ENCODE peak calls at places on chromosome 7, in ten cellular contexts. U, B, Z, C, I, E, P, K, G and F are unnamed samples.

GRCh38 chr7:41164440-41164839 is 538.5 kb downstream of the INHBA start:
- DNase-seq in U (no peak), B (no peak), Z (no peak), C (no peak), I (no peak), E (no peak), P (no peak), K (no peak), G (no peak), F (no peak)

GRCh38 chr7:32427769-32428291 is 62.4 kb downstream of the LSM5 start:
- DNase-seq in U (peak), B (peak), Z (peak), C (peak), I (peak), E (peak), P (peak), K (peak), G (peak), F (peak)

GRCh38 chr7:68691261-68692216 is 906.7 kb upstream of the AUTS2 start:
- DNase-seq in U (no peak), B (peak), Z (no peak), C (no peak), I (no peak), E (no peak), P (no peak), K (no peak), G (no peak), F (no peak)

GRCh38 chr7:108351715-108352114 is 104.5 kb downstream of the NRCAM start:
- DNase-seq in U (no peak), B (peak), Z (no peak), C (no peak), I (no peak), E (no peak), P (no peak), K (no peak), G (no peak), F (no peak)

GRCh38 chr7:96349572-96349971 is 27.7 kb upstream of the SLC25A13 start:
- DNase-seq in U (no peak), B (no peak), Z (no peak), C (no peak), I (peak), E (no peak), P (no peak), K (no peak), G (no peak), F (no peak)

GRCh38 chr7:91182819-91183405 is 81.3 kb upstream of the FZD1 start:
- DNase-seq in U (no peak), B (peak), Z (no peak), C (no peak), I (no peak), E (no peak), P (no peak), K (no peak), G (no peak), F (no peak)

GRCh38 chr7:28355553-28356319 is 56.6 kb upstream of the CREB5 start:
- DNase-seq in U (no peak), B (no peak), Z (no peak), C (no peak), I (no peak), E (no peak), P (no peak), K (no peak), G (no peak), F (no peak)

GRCh38 chr7:84060760-84061261 is 133.8 kb downstream of the SEMA3A start:
- DNase-seq in U (no peak), B (no peak), Z (no peak), C (no peak), I (no peak), E (no peak), P (no peak), K (no peak), G (no peak), F (no peak)

GRCh38 chr7:1616741-1617140 is 46.9 kb upstream of the PSMG3 start:
- DNase-seq in U (no peak), B (no peak), Z (no peak), C (no peak), I (no peak), E (no peak), P (no peak), K (no peak), G (no peak), F (no peak)

GRCh38 chr7:8291742-8292141 is 29.8 kb upstream of the ICA1 start:
- DNase-seq in U (no peak), B (no peak), Z (no peak), C (no peak), I (no peak), E (no peak), P (no peak), K (no peak), G (no peak), F (no peak)

GRCh38 chr7:82428186-82428961 is 15.2 kb downstream of the CACNA2D1 start:
- DNase-seq in U (no peak), B (peak), Z (no peak), C (no peak), I (no peak), E (no peak), P (no peak), K (no peak), G (no peak), F (no peak)

GRCh38 chr7:112134039-112134438 is 72.2 kb downstream of the DOCK4 start:
- DNase-seq in U (no peak), B (no peak), Z (no peak), C (no peak), I (no peak), E (no peak), P (no peak), K (no peak), G (no peak), F (no peak)

GRCh38 chr7:40356312-40356711 is 221.5 kb downstream of the SUGCT start:
- DNase-seq in U (no peak), B (no peak), Z (no peak), C (no peak), I (no peak), E (no peak), P (no peak), K (no peak), G (no peak), F (no peak)

GRCh38 chr7:92621026-92621540 is 30.9 kb upstream of the FAM133B start:
- DNase-seq in U (peak), B (peak), Z (peak), C (peak), I (no peak), E (peak), P (peak), K (peak), G (peak), F (peak)

GRCh38 chr7:141074162-141074989 is 512 bp downstream of the TMEM178B start:
- DNase-seq in U (no peak), B (peak), Z (no peak), C (peak), I (no peak), E (no peak), P (peak), K (peak), G (no peak), F (no peak)

GRCh38 chr7:99694201-99694911 is 14.6 kb upstream of the CYP3A5 start:
- DNase-seq in U (no peak), B (no peak), Z (no peak), C (no peak), I (no peak), E (no peak), P (no peak), K (no peak), G (no peak), F (no peak)

GRCh38 chr7:78677391-78677790 is 776.1 kb downstream of the MAGI2 start:
- DNase-seq in U (no peak), B (no peak), Z (no peak), C (no peak), I (no peak), E (no peak), P (no peak), K (no peak), G (no peak), F (no peak)

GRCh38 chr7:23308754-23309153 is 9.6 kb downstream of the MALSU1 start:
- DNase-seq in U (no peak), B (no peak), Z (no peak), C (no peak), I (no peak), E (no peak), P (no peak), K (no peak), G (no peak), F (no peak)

GRCh38 chr7:4951903-4952636 is 6.9 kb downstream of the MMD2 start:
- DNase-seq in U (peak), B (no peak), Z (peak), C (peak), I (no peak), E (no peak), P (no peak), K (peak), G (no peak), F (no peak)

GRCh38 chr7:17815318-17815717 is 125.0 kb downstream of the SNX13 start:
- DNase-seq in U (no peak), B (no peak), Z (no peak), C (no peak), I (no peak), E (no peak), P (no peak), K (no peak), G (no peak), F (no peak)

GRCh38 chr7:36203081-36203775 is 50.2 kb downstream of the EEPD1 start:
- DNase-seq in U (no peak), B (no peak), Z (no peak), C (no peak), I (no peak), E (no peak), P (no peak), K (no peak), G (no peak), F (no peak)

GRCh38 chr7:158779061-158779992 is 50.0 kb downstream of the ESYT2 start:
- DNase-seq in U (no peak), B (no peak), Z (no peak), C (no peak), I (no peak), E (no peak), P (no peak), K (no peak), G (no peak), F (no peak)

GRCh38 chr7:112207106-112207592 is 654 bp downstream of the ZNF277 start:
- DNase-seq in U (peak), B (no peak), Z (no peak), C (no peak), I (no peak), E (no peak), P (no peak), K (no peak), G (no peak), F (no peak)

GRCh38 chr7:151209588-151209987 is 700 bp downstream of the H2BK1 start:
- DNase-seq in U (no peak), B (no peak), Z (no peak), C (no peak), I (no peak), E (no peak), P (no peak), K (no peak), G (no peak), F (no peak)

GRCh38 chr7:116162992-116163391 is 47.3 kb upstream of the TES start:
- DNase-seq in U (no peak), B (no peak), Z (no peak), C (no peak), I (no peak), E (no peak), P (no peak), K (no peak), G (no peak), F (no peak)

GRCh38 chr7:18116661-18117060 is 89.0 kb upstream of the PRPS1L1 start:
- DNase-seq in U (no peak), B (no peak), Z (no peak), C (no peak), I (no peak), E (no peak), P (no peak), K (no peak), G (no peak), F (no peak)

GRCh38 chr7:40978047-40978446 is 724.8 kb downstream of the INHBA start:
- DNase-seq in U (no peak), B (no peak), Z (no peak), C (no peak), I (no peak), E (no peak), P (no peak), K (no peak), G (no peak), F (no peak)

GRCh38 chr7:26603631-26604030 is 260.8 kb downstream of the SKAP2 start:
- DNase-seq in U (no peak), B (no peak), Z (no peak), C (no peak), I (no peak), E (no peak), P (no peak), K (peak), G (no peak), F (no peak)

GRCh38 chr7:12210179-12211053 is 678 bp upstream of the TMEM106B start:
- DNase-seq in U (no peak), B (no peak), Z (peak), C (no peak), I (peak), E (peak), P (no peak), K (no peak), G (peak), F (no peak)

GRCh38 chr7:155188821-155189599 is 108.7 kb upstream of the INSIG1 start:
- DNase-seq in U (no peak), B (peak), Z (no peak), C (no peak), I (no peak), E (no peak), P (no peak), K (no peak), G (no peak), F (no peak)

GRCh38 chr7:115356139-115356746 is 434.3 kb downstream of the MDFIC start:
- DNase-seq in U (peak), B (peak), Z (peak), C (no peak), I (no peak), E (no peak), P (no peak), K (no peak), G (peak), F (no peak)

GRCh38 chr7:73885975-73886798 is 25.2 kb downstream of the TMEM270 start:
- DNase-seq in U (no peak), B (no peak), Z (no peak), C (peak), I (no peak), E (no peak), P (peak), K (no peak), G (no peak), F (no peak)

GRCh38 chr7:4753610-4754432 is 21.6 kb upstream of the AP5Z1 start:
- DNase-seq in U (peak), B (peak), Z (peak), C (peak), I (peak), E (peak), P (peak), K (peak), G (peak), F (peak)

GRCh38 chr7:113606325-113606724 is 312.5 kb downstream of the PPP1R3A start:
- DNase-seq in U (no peak), B (no peak), Z (no peak), C (no peak), I (no peak), E (no peak), P (no peak), K (no peak), G (no peak), F (no peak)

GRCh38 chr7:130421685-130422084 is 19.1 kb downstream of the CEP41 start:
- DNase-seq in U (no peak), B (peak), Z (no peak), C (no peak), I (no peak), E (no peak), P (no peak), K (no peak), G (no peak), F (no peak)

GRCh38 chr7:134444961-134445315 is 14.0 kb downstream of the AKR1B1 start:
- DNase-seq in U (no peak), B (no peak), Z (no peak), C (no peak), I (no peak), E (no peak), P (no peak), K (no peak), G (no peak), F (no peak)

GRCh38 chr7:156560075-156560474 is 80.5 kb upstream of the RNF32 start:
- DNase-seq in U (no peak), B (no peak), Z (no peak), C (no peak), I (no peak), E (no peak), P (no peak), K (peak), G (no peak), F (no peak)
- TF ChIP-seq CTCF in U (peak), B (no peak), Z (no peak), C (no peak), I (peak), E (no peak), P (no peak), K (peak), G (no peak), F (no peak)

GRCh38 chr7:102412548-102412947 is 16.4 kb downstream of the PRKRIP1 start:
- DNase-seq in U (peak), B (no peak), Z (no peak), C (no peak), I (no peak), E (peak), P (peak), K (peak), G (no peak), F (no peak)
- TF ChIP-seq CTCF in U (peak), B (peak), Z (peak), C (peak), I (peak), E (peak), P (peak), K (peak), G (peak), F (peak)

GRCh38 chr7:142927085-142927745 is 6.3 kb downstream of the TRPV5 start:
- DNase-seq in U (no peak), B (no peak), Z (peak), C (no peak), I (no peak), E (no peak), P (no peak), K (no peak), G (peak), F (no peak)

GRCh38 chr7:142919656-142920055 is 13.9 kb downstream of the TRPV5 start:
- DNase-seq in U (no peak), B (no peak), Z (no peak), C (no peak), I (no peak), E (no peak), P (no peak), K (no peak), G (no peak), F (no peak)

GRCh38 chr7:142930126-142930730 is 3.3 kb downstream of the TRPV5 start:
- DNase-seq in U (no peak), B (no peak), Z (no peak), C (no peak), I (no peak), E (no peak), P (no peak), K (no peak), G (no peak), F (no peak)

GRCh38 chr7:142927949-142928348 is 5.6 kb downstream of the TRPV5 start:
- DNase-seq in U (no peak), B (no peak), Z (no peak), C (no peak), I (no peak), E (no peak), P (no peak), K (no peak), G (no peak), F (no peak)

GRCh38 chr7:142925413-142925812 is 8.1 kb downstream of the TRPV5 start:
- DNase-seq in U (peak), B (no peak), Z (no peak), C (no peak), I (no peak), E (no peak), P (no peak), K (peak), G (no peak), F (no peak)
- TF ChIP-seq CTCF in U (peak), B (no peak), Z (no peak), C (no peak), I (no peak), E (no peak), P (no peak), K (peak), G (no peak), F (no peak)

GRCh38 chr7:266851-267840 is 22.8 kb upstream of the FOXL3 start:
- DNase-seq in U (no peak), B (no peak), Z (peak), C (no peak), I (peak), E (no peak), P (peak), K (peak), G (peak), F (no peak)
- TF ChIP-seq CTCF in U (no peak), B (no peak), Z (no peak), C (peak), I (peak), E (peak), P (peak), K (peak), G (no peak), F (no peak)